ENCODE peak calls at places on chromosomes 4 and X, in ten cellular contexts. One of them, this sample, is unnamed.
A peak's percentile ranks its signal among the peaks of the same experiment; 100 is the strongest.

GRCh38 chr4:173218411-173219125 is 50.0 kb downstream of the GALNT7 start:
- DNase-seq in neuronal stem cell: no peak
- DNase-seq in IMR-90: peak; percentile 73
- DNase-seq in naive thymus-derived CD4-positive, alpha-beta T cell: no peak
- DNase-seq in endothelial cell of umbilical vein: peak; percentile 83
- DNase-seq in OCI-LY7: no peak
- DNase-seq in left lung: no peak
- DNase-seq in cardiac muscle cell: no peak
- DNase-seq in body of pancreas: no peak
- DNase-seq in aorta: no peak
- DNase-seq in this sample: no peak

GRCh38 chr4:41976775-41977516 is 4.6 kb upstream of the DCAF4L1 start:
- DNase-seq in IMR-90: peak; percentile 2
- DNase-seq in naive thymus-derived CD4-positive, alpha-beta T cell: no peak
- DNase-seq in body of pancreas: no peak
- DNase-seq in aorta: no peak
- DNase-seq in OCI-LY7: no peak
- DNase-seq in endothelial cell of umbilical vein: no peak
- DNase-seq in cardiac muscle cell: no peak
- DNase-seq in left lung: no peak
- DNase-seq in neuronal stem cell: no peak
- DNase-seq in this sample: no peak

GRCh38 chr4:141636077-141636770 is at the start of gene IL15:
- DNase-seq in OCI-LY7: no peak
- DNase-seq in neuronal stem cell: peak; percentile 30
- DNase-seq in cardiac muscle cell: peak; percentile 50
- DNase-seq in IMR-90: peak; percentile 58
- DNase-seq in left lung: peak; percentile 91
- DNase-seq in body of pancreas: peak; percentile 71
- DNase-seq in naive thymus-derived CD4-positive, alpha-beta T cell: peak; percentile 17
- DNase-seq in aorta: peak; percentile 85
- DNase-seq in endothelial cell of umbilical vein: peak; percentile 74
- DNase-seq in this sample: peak; percentile 69

GRCh38 chr4:30950737-30951136 is 230.6 kb downstream of the PCDH7 start:
- DNase-seq in endothelial cell of umbilical vein: no peak
- DNase-seq in aorta: no peak
- DNase-seq in body of pancreas: no peak
- DNase-seq in neuronal stem cell: no peak
- DNase-seq in OCI-LY7: no peak
- DNase-seq in cardiac muscle cell: no peak
- DNase-seq in naive thymus-derived CD4-positive, alpha-beta T cell: no peak
- DNase-seq in IMR-90: no peak
- DNase-seq in left lung: no peak
- DNase-seq in this sample: no peak

GRCh38 chrX:45852884-45853283 is 652.2 kb upstream of the DIPK2B start:
- DNase-seq in endothelial cell of umbilical vein: no peak
- DNase-seq in body of pancreas: no peak
- DNase-seq in OCI-LY7: no peak
- DNase-seq in cardiac muscle cell: no peak
- DNase-seq in neuronal stem cell: no peak
- DNase-seq in aorta: no peak
- DNase-seq in left lung: no peak
- DNase-seq in naive thymus-derived CD4-positive, alpha-beta T cell: no peak
- DNase-seq in IMR-90: no peak
- DNase-seq in this sample: no peak

GRCh38 chr4:184807797-184808718 is 17.7 kb downstream of the ACSL1 start:
- DNase-seq in cardiac muscle cell: peak; percentile 41
- DNase-seq in body of pancreas: no peak
- DNase-seq in aorta: no peak
- DNase-seq in OCI-LY7: no peak
- DNase-seq in left lung: no peak
- DNase-seq in endothelial cell of umbilical vein: peak; percentile 44
- DNase-seq in naive thymus-derived CD4-positive, alpha-beta T cell: no peak
- DNase-seq in IMR-90: peak; percentile 91
- DNase-seq in neuronal stem cell: peak; percentile 77
- DNase-seq in this sample: no peak

GRCh38 chrX:9606971-9607370 is 142.1 kb downstream of the TBL1X start:
- DNase-seq in aorta: no peak
- DNase-seq in cardiac muscle cell: no peak
- DNase-seq in left lung: no peak
- DNase-seq in OCI-LY7: no peak
- DNase-seq in endothelial cell of umbilical vein: no peak
- DNase-seq in body of pancreas: no peak
- DNase-seq in IMR-90: no peak
- DNase-seq in neuronal stem cell: no peak
- DNase-seq in naive thymus-derived CD4-positive, alpha-beta T cell: no peak
- DNase-seq in this sample: no peak

GRCh38 chr4:106893903-106894302 is 142.2 kb downstream of the DKK2 start:
- DNase-seq in naive thymus-derived CD4-positive, alpha-beta T cell: no peak
- DNase-seq in neuronal stem cell: no peak
- DNase-seq in OCI-LY7: no peak
- DNase-seq in IMR-90: no peak
- DNase-seq in body of pancreas: no peak
- DNase-seq in cardiac muscle cell: no peak
- DNase-seq in left lung: peak; percentile 31
- DNase-seq in endothelial cell of umbilical vein: no peak
- DNase-seq in aorta: peak; percentile 31
- DNase-seq in this sample: no peak

GRCh38 chrX:109774136-109774535 is 41.1 kb upstream of the ACSL4 start:
- DNase-seq in OCI-LY7: no peak
- DNase-seq in endothelial cell of umbilical vein: no peak
- DNase-seq in neuronal stem cell: no peak
- DNase-seq in aorta: no peak
- DNase-seq in IMR-90: no peak
- DNase-seq in naive thymus-derived CD4-positive, alpha-beta T cell: no peak
- DNase-seq in body of pancreas: no peak
- DNase-seq in left lung: no peak
- DNase-seq in cardiac muscle cell: no peak
- DNase-seq in this sample: no peak

GRCh38 chr4:38004887-38005286 is 44.7 kb downstream of the PTTG2 start:
- DNase-seq in OCI-LY7: no peak
- DNase-seq in aorta: no peak
- DNase-seq in left lung: no peak
- DNase-seq in IMR-90: no peak
- DNase-seq in endothelial cell of umbilical vein: no peak
- DNase-seq in naive thymus-derived CD4-positive, alpha-beta T cell: no peak
- DNase-seq in neuronal stem cell: no peak
- DNase-seq in cardiac muscle cell: no peak
- DNase-seq in body of pancreas: no peak
- DNase-seq in this sample: no peak

GRCh38 chrX:1657367-1658082 is 42.7 kb downstream of the ASMT start:
- DNase-seq in neuronal stem cell: no peak
- DNase-seq in left lung: no peak
- DNase-seq in endothelial cell of umbilical vein: peak; percentile 77
- DNase-seq in aorta: no peak
- DNase-seq in naive thymus-derived CD4-positive, alpha-beta T cell: no peak
- DNase-seq in body of pancreas: no peak
- DNase-seq in IMR-90: no peak
- DNase-seq in OCI-LY7: peak; percentile 66
- DNase-seq in cardiac muscle cell: peak; percentile 2
- DNase-seq in this sample: peak; percentile 64

GRCh38 chr4:21628116-21628515 is 320.5 kb downstream of the KCNIP4 start:
- DNase-seq in body of pancreas: no peak
- DNase-seq in neuronal stem cell: no peak
- DNase-seq in IMR-90: no peak
- DNase-seq in naive thymus-derived CD4-positive, alpha-beta T cell: no peak
- DNase-seq in aorta: no peak
- DNase-seq in cardiac muscle cell: no peak
- DNase-seq in left lung: no peak
- DNase-seq in endothelial cell of umbilical vein: no peak
- DNase-seq in OCI-LY7: no peak
- DNase-seq in this sample: no peak

GRCh38 chr4:83548151-83548905 is 12.4 kb downstream of the GPAT3 start:
- DNase-seq in cardiac muscle cell: no peak
- DNase-seq in IMR-90: peak; percentile 97
- DNase-seq in body of pancreas: peak; percentile 89
- DNase-seq in OCI-LY7: peak; percentile 3
- DNase-seq in aorta: peak; percentile 74
- DNase-seq in neuronal stem cell: no peak
- DNase-seq in left lung: peak; percentile 86
- DNase-seq in naive thymus-derived CD4-positive, alpha-beta T cell: peak; percentile 15
- DNase-seq in endothelial cell of umbilical vein: peak; percentile 88
- DNase-seq in this sample: peak; percentile 43

GRCh38 chrX:78104447-78105176 is 564 bp downstream of the PGK1 start:
- DNase-seq in OCI-LY7: peak; percentile 56
- DNase-seq in body of pancreas: peak; percentile 59
- DNase-seq in naive thymus-derived CD4-positive, alpha-beta T cell: no peak
- DNase-seq in IMR-90: peak; percentile 31
- DNase-seq in cardiac muscle cell: peak; percentile 17
- DNase-seq in left lung: peak; percentile 75
- DNase-seq in aorta: peak; percentile 67
- DNase-seq in endothelial cell of umbilical vein: peak; percentile 34
- DNase-seq in neuronal stem cell: no peak
- DNase-seq in this sample: peak; percentile 31

GRCh38 chr4:89184407-89184806 is 73.1 kb downstream of the TIGD2 start:
- DNase-seq in body of pancreas: no peak
- DNase-seq in endothelial cell of umbilical vein: no peak
- DNase-seq in naive thymus-derived CD4-positive, alpha-beta T cell: no peak
- DNase-seq in IMR-90: no peak
- DNase-seq in neuronal stem cell: no peak
- DNase-seq in left lung: no peak
- DNase-seq in cardiac muscle cell: no peak
- DNase-seq in aorta: no peak
- DNase-seq in OCI-LY7: no peak
- DNase-seq in this sample: no peak
- H3K27ac ChIP-seq in body of pancreas: no peak overlapping the region
- H3K27ac ChIP-seq in endothelial cell of umbilical vein: no peak overlapping the region
- H3K27ac ChIP-seq in naive thymus-derived CD4-positive, alpha-beta T cell: no peak overlapping the region
- H3K27ac ChIP-seq in IMR-90: no peak overlapping the region
- H3K27ac ChIP-seq in neuronal stem cell: no peak overlapping the region
- H3K27ac ChIP-seq in left lung: no peak overlapping the region
- H3K27ac ChIP-seq in cardiac muscle cell: no peak overlapping the region
- H3K27ac ChIP-seq in aorta: no peak overlapping the region
- H3K27ac ChIP-seq in OCI-LY7: no peak overlapping the region
- H3K27ac ChIP-seq in this sample: no peak overlapping the region

DNA sequence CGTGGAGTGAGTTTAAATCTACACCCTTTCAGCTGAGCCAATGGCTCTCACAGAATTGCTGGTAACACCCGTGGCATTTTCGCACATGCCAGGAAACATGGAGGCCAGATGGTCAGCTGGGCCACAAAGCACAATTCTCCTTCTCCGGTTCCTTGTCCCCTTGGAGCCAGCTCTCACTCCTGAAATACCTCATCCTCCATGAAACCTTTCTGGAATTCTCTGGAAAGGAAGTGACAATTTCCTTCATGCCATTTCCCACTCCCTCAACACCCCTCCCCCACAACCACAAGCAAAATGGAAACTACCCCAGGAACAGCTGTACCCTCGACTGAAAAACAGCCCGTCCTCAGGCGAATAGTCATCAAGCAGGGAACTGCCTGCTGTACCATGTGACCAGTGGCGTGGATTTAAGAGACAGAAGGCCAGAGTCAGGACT is 24.7 kb downstream of the ELF4 start:
- DNase-seq in body of pancreas: no peak
- DNase-seq in cardiac muscle cell: no peak
- DNase-seq in IMR-90: peak; percentile 16
- DNase-seq in neuronal stem cell: no peak
- DNase-seq in aorta: no peak
- DNase-seq in naive thymus-derived CD4-positive, alpha-beta T cell: no peak
- DNase-seq in endothelial cell of umbilical vein: peak; percentile 90
- DNase-seq in left lung: no peak
- DNase-seq in OCI-LY7: peak; percentile 19
- DNase-seq in this sample: no peak
- H3K4me1 ChIP-seq in body of pancreas: no peaks in the 10 kb centered on the region
- H3K4me1 ChIP-seq in cardiac muscle cell: no peaks in the 10 kb centered on the region
- H3K4me1 ChIP-seq in IMR-90: peaks cover 5% of the 10 kb centered on the region
- H3K4me1 ChIP-seq in neuronal stem cell: no peaks in the 10 kb centered on the region
- H3K4me1 ChIP-seq in aorta: no peaks in the 10 kb centered on the region
- H3K4me1 ChIP-seq in naive thymus-derived CD4-positive, alpha-beta T cell: peaks cover 27% of the 10 kb centered on the region
- H3K4me1 ChIP-seq in endothelial cell of umbilical vein: peaks cover 45% of the 10 kb centered on the region
- H3K4me1 ChIP-seq in left lung: no peaks in the 10 kb centered on the region
- H3K4me1 ChIP-seq in OCI-LY7: peaks cover 86% of the 10 kb centered on the region
- H3K4me1 ChIP-seq in this sample: peaks cover 79% of the 10 kb centered on the region

GRCh38 chr4:126738926-126739325 is 893.8 kb upstream of the INTU start:
- DNase-seq in OCI-LY7: no peak
- DNase-seq in IMR-90: peak; percentile 61
- DNase-seq in left lung: no peak
- DNase-seq in aorta: no peak
- DNase-seq in cardiac muscle cell: no peak
- DNase-seq in neuronal stem cell: no peak
- DNase-seq in endothelial cell of umbilical vein: no peak
- DNase-seq in naive thymus-derived CD4-positive, alpha-beta T cell: no peak
- DNase-seq in body of pancreas: no peak
- DNase-seq in this sample: no peak

GRCh38 chr4:126742885-126743284 is 889.9 kb upstream of the INTU start:
- DNase-seq in body of pancreas: no peak
- DNase-seq in endothelial cell of umbilical vein: no peak
- DNase-seq in neuronal stem cell: no peak
- DNase-seq in IMR-90: no peak
- DNase-seq in OCI-LY7: no peak
- DNase-seq in left lung: no peak
- DNase-seq in naive thymus-derived CD4-positive, alpha-beta T cell: no peak
- DNase-seq in aorta: no peak
- DNase-seq in cardiac muscle cell: no peak
- DNase-seq in this sample: no peak

GRCh38 chr4:126738527-126738923 is 894.2 kb upstream of the INTU start:
- DNase-seq in naive thymus-derived CD4-positive, alpha-beta T cell: no peak
- DNase-seq in neuronal stem cell: no peak
- DNase-seq in endothelial cell of umbilical vein: no peak
- DNase-seq in aorta: no peak
- DNase-seq in body of pancreas: no peak
- DNase-seq in OCI-LY7: no peak
- DNase-seq in cardiac muscle cell: no peak
- DNase-seq in left lung: no peak
- DNase-seq in IMR-90: no peak
- DNase-seq in this sample: no peak

GRCh38 chr4:126742048-126742447 is 890.7 kb upstream of the INTU start:
- DNase-seq in neuronal stem cell: no peak
- DNase-seq in aorta: no peak
- DNase-seq in naive thymus-derived CD4-positive, alpha-beta T cell: no peak
- DNase-seq in left lung: no peak
- DNase-seq in IMR-90: no peak
- DNase-seq in cardiac muscle cell: no peak
- DNase-seq in body of pancreas: no peak
- DNase-seq in OCI-LY7: no peak
- DNase-seq in endothelial cell of umbilical vein: no peak
- DNase-seq in this sample: no peak

DNA sequence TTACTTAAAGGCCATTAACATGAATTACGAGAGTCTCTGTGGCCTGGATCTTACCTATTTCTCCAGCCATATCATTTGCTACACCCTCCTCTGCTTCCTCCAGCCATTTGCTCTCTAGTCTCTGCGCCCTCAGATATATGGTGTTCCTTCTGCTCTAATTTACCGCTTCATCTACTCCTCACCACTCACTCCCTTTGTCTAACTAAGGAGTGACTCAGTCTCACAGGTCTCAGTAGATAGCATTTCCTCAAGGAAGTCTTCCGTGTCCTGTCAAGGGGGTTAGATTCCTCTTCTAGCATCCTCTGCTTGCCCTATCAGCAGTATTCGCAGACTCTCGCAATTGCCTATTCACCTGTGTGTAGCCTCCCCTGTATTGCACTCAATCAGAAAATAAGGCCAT is 892.1 kb upstream of the INTU start:
- DNase-seq in neuronal stem cell: no peak
- DNase-seq in endothelial cell of umbilical vein: no peak
- DNase-seq in cardiac muscle cell: no peak
- DNase-seq in body of pancreas: no peak
- DNase-seq in left lung: no peak
- DNase-seq in naive thymus-derived CD4-positive, alpha-beta T cell: no peak
- DNase-seq in OCI-LY7: no peak
- DNase-seq in IMR-90: no peak
- DNase-seq in aorta: no peak
- DNase-seq in this sample: no peak
- H3K4me3 ChIP-seq in neuronal stem cell: no peak overlapping the region
- H3K4me3 ChIP-seq in endothelial cell of umbilical vein: no peak overlapping the region
- H3K4me3 ChIP-seq in cardiac muscle cell: no peak overlapping the region
- H3K4me3 ChIP-seq in body of pancreas: no peak overlapping the region
- H3K4me3 ChIP-seq in left lung: no peak overlapping the region
- H3K4me3 ChIP-seq in naive thymus-derived CD4-positive, alpha-beta T cell: no peak overlapping the region
- H3K4me3 ChIP-seq in OCI-LY7: no peak overlapping the region
- H3K4me3 ChIP-seq in IMR-90: no peak overlapping the region
- H3K4me3 ChIP-seq in aorta: no peak overlapping the region
- H3K4me3 ChIP-seq in this sample: no peak overlapping the region

GRCh38 chr4:155532373-155532772 is 134.3 kb upstream of the GUCY1A1 start:
- DNase-seq in left lung: no peak
- DNase-seq in naive thymus-derived CD4-positive, alpha-beta T cell: no peak
- DNase-seq in aorta: no peak
- DNase-seq in cardiac muscle cell: no peak
- DNase-seq in body of pancreas: no peak
- DNase-seq in OCI-LY7: no peak
- DNase-seq in endothelial cell of umbilical vein: peak; percentile 55
- DNase-seq in neuronal stem cell: no peak
- DNase-seq in IMR-90: no peak
- DNase-seq in this sample: no peak
- H3K27ac ChIP-seq in left lung: no peak overlapping the region
- H3K27ac ChIP-seq in naive thymus-derived CD4-positive, alpha-beta T cell: no peak overlapping the region
- H3K27ac ChIP-seq in aorta: no peak overlapping the region
- H3K27ac ChIP-seq in cardiac muscle cell: no peak overlapping the region
- H3K27ac ChIP-seq in body of pancreas: no peak overlapping the region
- H3K27ac ChIP-seq in OCI-LY7: no peak overlapping the region
- H3K27ac ChIP-seq in endothelial cell of umbilical vein: no peak overlapping the region
- H3K27ac ChIP-seq in neuronal stem cell: no peak overlapping the region
- H3K27ac ChIP-seq in IMR-90: no peak overlapping the region
- H3K27ac ChIP-seq in this sample: no peak overlapping the region

This sample was measured in CD4-positive, alpha-beta memory T cell.